ENCODE peak calls at places on chromosomes 2 and 18, in seven cellular contexts. O is cardiac muscle cell; E is stomach; G is endothelial cell of umbilical vein; P is right atrium auricular region; V is CD8-positive, alpha-beta T cell; F is neural progenitor cell. Y is an unnamed sample.

GRCh38 chr2:185978634-185979405 is 240.2 kb downstream of the FSIP2 start:
- DNase-seq in V (no peak), O (no peak), G (no peak), F (no peak), E (no peak), P (no peak), Y (no peak)

GRCh38 chr2:7992612-7993596 is 689.0 kb upstream of the ID2 start:
- DNase-seq in E (no peak), O (no peak), G (no peak), F (no peak), P (no peak), V (no peak), Y (no peak)

GRCh38 chr2:110639972-110640371 is 37.9 kb downstream of the BUB1 start:
- DNase-seq in O (no peak), V (no peak), P (no peak), F (no peak), G (no peak), E (no peak), Y (no peak)

GRCh38 chr2:67311536-67311935 is 85.6 kb upstream of the ETAA1 start:
- DNase-seq in E (no peak), V (no peak), G (peak; percentile 56), P (no peak), O (peak; percentile 80), F (no peak), Y (no peak)

GRCh38 chr2:69411120-69411519 is 24.1 kb upstream of the GFPT1 start:
- DNase-seq in P (no peak), O (no peak), V (no peak), F (no peak), E (no peak), G (no peak), Y (no peak)

GRCh38 chr2:176085861-176086771 is 2.4 kb upstream of the EVX2 start:
- DNase-seq in G (peak; percentile 47), E (peak; percentile 32), P (no peak), F (peak; percentile 78), O (peak; percentile 34), V (no peak), Y (peak; percentile 61)

GRCh38 chr2:171590116-171590515 is 67.8 kb downstream of the CYBRD1 start:
- DNase-seq in G (no peak), V (no peak), E (no peak), O (no peak), P (no peak), F (no peak), Y (no peak)

GRCh38 chr2:26720322-26721166 is 28.0 kb downstream of the KCNK3 start:
- DNase-seq in O (peak; percentile 97), E (peak; percentile 88), P (peak; percentile 90), V (no peak), G (peak; percentile 66), F (no peak), Y (peak; percentile 74)

GRCh38 chr2:208033701-208034502 is 8.6 kb upstream of the PLEKHM3 start:
- DNase-seq in G (peak; percentile 59), P (no peak), E (peak; percentile 66), F (peak; percentile 47), V (peak; percentile 37), O (peak; percentile 46), Y (peak; percentile 39)

GRCh38 chr2:72926368-72926767 is 9.0 kb downstream of the EMX1 start:
- DNase-seq in G (no peak), E (no peak), F (no peak), O (no peak), P (no peak), V (no peak), Y (peak; percentile 3)

GRCh38 chr2:112730791-112731190 is 10.0 kb downstream of the NT5DC4 start:
- DNase-seq in V (no peak), G (no peak), P (no peak), E (no peak), F (no peak), O (no peak), Y (no peak)

GRCh38 chr2:62883629-62884028 is 167.0 kb upstream of the OTX1 start:
- DNase-seq in O (no peak), V (no peak), P (no peak), G (no peak), F (no peak), E (no peak), Y (no peak)

GRCh38 chr2:105886029-105886454 is 141.3 kb downstream of the NCK2 start:
- DNase-seq in P (peak; percentile 50), F (no peak), G (no peak), V (no peak), E (no peak), O (peak; percentile 87), Y (no peak)

GRCh38 chr2:72115361-72116080 is 32.1 kb downstream of the CYP26B1 start:
- DNase-seq in V (no peak), P (peak; percentile 83), G (peak; percentile 86), E (no peak), F (no peak), O (peak; percentile 77), Y (no peak)

GRCh38 chr2:28713582-28714292 is 37.9 kb upstream of the PPP1CB start:
- DNase-seq in O (peak; percentile 44), P (no peak), E (no peak), V (no peak), G (no peak), F (no peak), Y (no peak)

GRCh38 chr2:85588218-85589044 is 4.2 kb downstream of the VAMP5 start:
- DNase-seq in P (no peak), E (no peak), V (no peak), O (no peak), G (no peak), F (no peak), Y (no peak)
- H3K4me3 ChIP-seq in P (no peak overlapping the region), E (no peak overlapping the region), V (no peak overlapping the region), O (no peak overlapping the region), G (no peak overlapping the region), F (no peak overlapping the region), Y (no peak overlapping the region)

GRCh38 chr2:241734467-241735208 is at the start of gene D2HGDH:
- DNase-seq in E (peak; percentile 97), G (peak; percentile 78), F (peak; percentile 95), P (peak; percentile 91), V (peak; percentile 95), O (peak; percentile 90), Y (peak; percentile 97)

GRCh38 chr2:241736111-241736510 is 1.7 kb downstream of the D2HGDH start:
- DNase-seq in F (no peak), V (no peak), E (no peak), P (no peak), O (no peak), G (no peak), Y (no peak)

GRCh38 chr2:241730679-241731293 is 3.6 kb upstream of the D2HGDH start:
- DNase-seq in E (no peak), O (no peak), G (peak; percentile 45), P (no peak), V (no peak), F (no peak), Y (no peak)

GRCh38 chr2:241734208-241734466 is 293 bp upstream of the D2HGDH start:
- DNase-seq in E (no peak), G (no peak), P (no peak), F (no peak), V (no peak), O (no peak), Y (no peak)

GRCh38 chr2:241733391-241734207 is 831 bp upstream of the D2HGDH start:
- DNase-seq in E (no peak), F (no peak), G (no peak), V (peak; percentile 19), P (no peak), O (no peak), Y (no peak)
- H3K4me3 ChIP-seq in E (peak overlapping the region; percentile 93), F (peak overlapping the region; percentile 68), G (peak overlapping the region; percentile 87), V (peak overlapping the region; percentile 70), P (peak overlapping the region; percentile 21), O (peak overlapping the region; percentile 98), Y (peak overlapping the region; percentile 74)

GRCh38 chr2:156436477-156437085 is 402 bp downstream of the GPD2 start:
- DNase-seq in G (peak; percentile 54), E (peak; percentile 44), P (no peak), O (peak; percentile 20), F (peak; percentile 33), V (peak; percentile 23), Y (no peak)
- H3K4me3 ChIP-seq in G (peak overlapping the region; percentile 58), E (peak overlapping the region; percentile 69), P (peak overlapping the region; percentile 53), O (peak overlapping the region; percentile 44), F (peak overlapping the region; percentile 50), V (peak overlapping the region; percentile 70), Y (peak overlapping the region; percentile 75)

DNA sequence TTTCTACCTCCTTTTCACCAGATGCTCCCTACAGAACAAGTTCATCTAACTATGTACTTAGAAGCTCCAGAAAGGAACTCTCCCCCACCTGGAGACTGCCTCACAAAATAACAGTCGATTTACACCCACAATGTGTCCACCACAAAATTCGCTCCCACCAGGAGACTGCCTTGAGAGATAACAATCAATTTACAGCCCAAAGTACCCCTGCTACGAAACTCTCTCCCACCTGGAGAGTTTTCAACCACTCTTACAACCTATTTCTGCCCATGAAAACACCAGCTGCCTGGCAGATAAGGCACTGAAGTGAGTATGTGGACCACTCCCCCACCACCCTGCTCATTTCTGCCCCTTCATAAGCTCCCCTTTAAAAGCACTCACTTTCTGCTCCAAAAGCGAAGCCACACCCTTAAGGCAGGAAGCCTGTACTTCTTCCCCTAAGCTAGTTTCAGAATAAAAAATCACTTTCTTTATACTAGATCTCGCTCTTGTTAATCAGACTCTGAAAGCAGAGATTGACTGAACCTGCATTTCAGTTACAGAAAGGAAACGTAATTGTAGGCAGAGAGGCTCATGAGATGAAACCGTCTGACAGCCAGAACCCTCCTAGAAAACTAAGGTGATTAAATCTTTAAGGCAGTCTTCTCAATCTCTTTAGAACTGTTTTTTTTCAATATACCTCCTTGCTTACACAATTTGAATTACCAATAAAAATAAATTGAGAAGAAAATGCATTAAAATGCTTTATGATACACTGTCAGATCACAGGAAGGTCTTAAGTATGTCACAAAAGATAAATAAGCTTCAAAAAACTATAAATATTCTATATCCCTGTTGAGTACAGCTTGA is 94.3 kb upstream of the RBBP8 start:
- DNase-seq in G (no peak), P (no peak), F (no peak), V (no peak), E (no peak), O (no peak), Y (no peak)
- H3K4me3 ChIP-seq in G (no peak overlapping the region), P (no peak overlapping the region), F (no peak overlapping the region), V (no peak overlapping the region), E (no peak overlapping the region), O (no peak overlapping the region), Y (no peak overlapping the region)

DNA sequence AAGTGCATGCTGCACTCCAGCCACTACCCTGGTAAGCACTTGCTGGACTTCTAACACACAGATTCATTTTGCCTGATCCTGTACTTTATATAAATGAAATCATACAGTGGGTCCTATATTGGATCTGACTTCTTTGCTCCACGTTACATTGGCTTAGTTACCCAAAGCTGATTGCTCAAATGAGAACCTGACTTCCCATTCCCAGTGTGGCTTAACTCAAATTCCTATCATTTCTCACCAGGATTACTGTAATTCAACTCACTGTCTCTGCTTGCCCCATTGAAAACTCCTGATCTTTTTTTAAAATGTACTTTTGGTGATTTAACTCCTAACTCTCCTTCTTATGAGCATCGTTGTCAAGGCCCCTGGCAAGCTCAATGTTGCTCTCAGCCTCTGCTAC is 1.4 kb downstream of the RSAD2 start:
- DNase-seq in F (no peak), G (no peak), O (peak; percentile 13), E (no peak), V (no peak), P (no peak), Y (no peak)
- H3K4me3 ChIP-seq in F (no peak overlapping the region), G (no peak overlapping the region), O (no peak overlapping the region), E (no peak overlapping the region), V (no peak overlapping the region), P (no peak overlapping the region), Y (no peak overlapping the region)

Y was measured in Peyer's patch.